ENCODE peak calls at places on chromosomes 1 and 21, in five cellular contexts. One of them, this sample, is unnamed.

GRCh38 chr21:32806810-32807386 is 35.3 kb upstream of the PAXBP1 start:
- DNase-seq in GM12878: no peak
- DNase-seq in H1: no peak
- DNase-seq in NT2/D1: no peak
- DNase-seq in HepG2: no peak
- DNase-seq in this sample: no peak

GRCh38 chr1:225694151-225694603 is 41.3 kb upstream of the ENAH start:
- DNase-seq in HepG2: peak
- DNase-seq in GM12878: no peak
- DNase-seq in NT2/D1: no peak
- DNase-seq in H1: no peak
- DNase-seq in this sample: no peak

GRCh38 chr1:58608297-58608696 is 31.2 kb upstream of the TACSTD2 start:
- DNase-seq in HepG2: no peak
- DNase-seq in H1: no peak
- DNase-seq in NT2/D1: no peak
- DNase-seq in GM12878: no peak
- DNase-seq in this sample: no peak

GRCh38 chr1:231971397-231972233 is 345.0 kb downstream of the DISC1 start:
- DNase-seq in GM12878: no peak
- DNase-seq in HepG2: no peak
- DNase-seq in NT2/D1: no peak
- DNase-seq in H1: no peak
- DNase-seq in this sample: no peak

GRCh38 chr1:3909615-3910014 is 9.5 kb upstream of the C1orf174 start:
- DNase-seq in GM12878: no peak
- DNase-seq in HepG2: no peak
- DNase-seq in NT2/D1: no peak
- DNase-seq in H1: no peak
- DNase-seq in this sample: no peak

GRCh38 chr1:174428739-174429138 is 19.0 kb upstream of the GPR52 start:
- DNase-seq in H1: no peak
- DNase-seq in GM12878: no peak
- DNase-seq in HepG2: no peak
- DNase-seq in NT2/D1: no peak
- DNase-seq in this sample: no peak

GRCh38 chr1:154524881-154525280 is 22.7 kb upstream of the SHE start:
- DNase-seq in HepG2: no peak
- DNase-seq in H1: no peak
- DNase-seq in NT2/D1: no peak
- DNase-seq in GM12878: no peak
- DNase-seq in this sample: no peak

GRCh38 chr1:70143052-70143659 is 62.2 kb downstream of the LRRC40 start:
- DNase-seq in H1: no peak
- DNase-seq in HepG2: no peak
- DNase-seq in GM12878: no peak
- DNase-seq in NT2/D1: no peak
- DNase-seq in this sample: peak

GRCh38 chr1:111887875-111888274 is 101.6 kb downstream of the KCND3 start:
- DNase-seq in GM12878: no peak
- DNase-seq in HepG2: no peak
- DNase-seq in H1: no peak
- DNase-seq in NT2/D1: no peak
- DNase-seq in this sample: no peak

GRCh38 chr1:196114193-196114592 is 494.0 kb downstream of the KCNT2 start:
- DNase-seq in GM12878: no peak
- DNase-seq in NT2/D1: no peak
- DNase-seq in HepG2: no peak
- DNase-seq in H1: no peak
- DNase-seq in this sample: no peak

GRCh38 chr1:22018583-22019559 is 17.4 kb downstream of the CELA3A start:
- DNase-seq in H1: no peak
- DNase-seq in GM12878: peak
- DNase-seq in NT2/D1: no peak
- DNase-seq in HepG2: no peak
- DNase-seq in this sample: no peak

GRCh38 chr1:115198938-115199337 is 109.6 kb upstream of the TSPAN2 start:
- DNase-seq in HepG2: no peak
- DNase-seq in GM12878: no peak
- DNase-seq in H1: no peak
- DNase-seq in NT2/D1: no peak
- DNase-seq in this sample: no peak

GRCh38 chr1:232922475-232922874 is 27.9 kb upstream of the NTPCR start:
- DNase-seq in NT2/D1: no peak
- DNase-seq in H1: no peak
- DNase-seq in GM12878: no peak
- DNase-seq in HepG2: no peak
- DNase-seq in this sample: no peak

GRCh38 chr1:225845633-225846259 is 35.8 kb downstream of the EPHX1 start:
- DNase-seq in H1: peak
- DNase-seq in GM12878: no peak
- DNase-seq in NT2/D1: peak
- DNase-seq in HepG2: peak
- DNase-seq in this sample: peak

GRCh38 chr1:198773030-198773429 is 134.2 kb downstream of the PTPRC start:
- DNase-seq in NT2/D1: no peak
- DNase-seq in H1: no peak
- DNase-seq in GM12878: no peak
- DNase-seq in HepG2: no peak
- DNase-seq in this sample: no peak

GRCh38 chr1:228883535-228883934 is 148.3 kb downstream of the RHOU start:
- DNase-seq in NT2/D1: no peak
- DNase-seq in H1: peak
- DNase-seq in HepG2: no peak
- DNase-seq in GM12878: no peak
- DNase-seq in this sample: no peak

GRCh38 chr1:31055953-31056352 is 9.6 kb downstream of the PUM1 start:
- DNase-seq in H1: no peak
- DNase-seq in HepG2: no peak
- DNase-seq in NT2/D1: no peak
- DNase-seq in GM12878: no peak
- DNase-seq in this sample: no peak

GRCh38 chr1:39653546-39654031 is 14.1 kb upstream of the HEYL start:
- DNase-seq in GM12878: peak
- DNase-seq in NT2/D1: peak
- DNase-seq in HepG2: peak
- DNase-seq in H1: peak
- DNase-seq in this sample: peak

GRCh38 chr1:246004281-246004680 is 502.8 kb downstream of the SMYD3 start:
- DNase-seq in H1: no peak
- DNase-seq in GM12878: no peak
- DNase-seq in HepG2: no peak
- DNase-seq in NT2/D1: no peak
- DNase-seq in this sample: no peak

GRCh38 chr1:83796409-83796808 is 202.5 kb downstream of the TTLL7 start:
- DNase-seq in GM12878: no peak
- DNase-seq in HepG2: no peak
- DNase-seq in H1: no peak
- DNase-seq in NT2/D1: no peak
- DNase-seq in this sample: no peak

GRCh38 chr1:115089443-115090340 is at the start of gene TSPAN2:
- DNase-seq in NT2/D1: peak
- DNase-seq in H1: peak
- DNase-seq in GM12878: no peak
- DNase-seq in HepG2: no peak
- DNase-seq in this sample: peak

GRCh38 chr1:87399264-87399663 is 70.6 kb downstream of the LMO4 start:
- DNase-seq in HepG2: no peak
- DNase-seq in H1: no peak
- DNase-seq in NT2/D1: no peak
- DNase-seq in GM12878: no peak
- DNase-seq in this sample: no peak

GRCh38 chr1:77605246-77606026 is 77.0 kb downstream of the ZZZ3 start:
- DNase-seq in NT2/D1: no peak
- DNase-seq in H1: no peak
- DNase-seq in GM12878: no peak
- DNase-seq in HepG2: no peak
- DNase-seq in this sample: no peak

GRCh38 chr1:7262611-7263010 is 477.4 kb downstream of the CAMTA1 start:
- DNase-seq in GM12878: no peak
- DNase-seq in HepG2: no peak
- DNase-seq in H1: no peak
- DNase-seq in NT2/D1: no peak
- DNase-seq in this sample: no peak

GRCh38 chr1:230126529-230127104 is 59.6 kb downstream of the GALNT2 start:
- DNase-seq in H1: no peak
- DNase-seq in GM12878: no peak
- DNase-seq in HepG2: no peak
- DNase-seq in NT2/D1: no peak
- DNase-seq in this sample: no peak

GRCh38 chr1:204927673-204928641 is 57.3 kb downstream of the NFASC start:
- DNase-seq in HepG2: no peak
- DNase-seq in GM12878: no peak
- DNase-seq in NT2/D1: no peak
- DNase-seq in H1: peak
- DNase-seq in this sample: no peak

GRCh38 chr1:19344831-19345230 is 32.7 kb downstream of the SLC66A1 start:
- DNase-seq in HepG2: no peak
- DNase-seq in NT2/D1: no peak
- DNase-seq in GM12878: no peak
- DNase-seq in H1: no peak
- DNase-seq in this sample: no peak

GRCh38 chr1:10561497-10561896 is 86.7 kb downstream of the PEX14 start:
- DNase-seq in HepG2: no peak
- DNase-seq in H1: no peak
- DNase-seq in NT2/D1: no peak
- DNase-seq in GM12878: no peak
- DNase-seq in this sample: no peak

GRCh38 chr1:244297087-244297486 is 154.6 kb downstream of the ADSS2 start:
- DNase-seq in GM12878: no peak
- DNase-seq in NT2/D1: no peak
- DNase-seq in HepG2: no peak
- DNase-seq in H1: no peak
- DNase-seq in this sample: no peak

GRCh38 chr21:40339050-40339449 is 471.8 kb downstream of the PCP4 start:
- DNase-seq in NT2/D1: no peak
- DNase-seq in GM12878: no peak
- DNase-seq in HepG2: no peak
- DNase-seq in H1: no peak
- DNase-seq in this sample: no peak

GRCh38 chr1:172321429-172321828 is 99.1 kb upstream of the C1orf105 start:
- DNase-seq in H1: no peak
- DNase-seq in HepG2: no peak
- DNase-seq in NT2/D1: no peak
- DNase-seq in GM12878: no peak
- DNase-seq in this sample: no peak

DNA sequence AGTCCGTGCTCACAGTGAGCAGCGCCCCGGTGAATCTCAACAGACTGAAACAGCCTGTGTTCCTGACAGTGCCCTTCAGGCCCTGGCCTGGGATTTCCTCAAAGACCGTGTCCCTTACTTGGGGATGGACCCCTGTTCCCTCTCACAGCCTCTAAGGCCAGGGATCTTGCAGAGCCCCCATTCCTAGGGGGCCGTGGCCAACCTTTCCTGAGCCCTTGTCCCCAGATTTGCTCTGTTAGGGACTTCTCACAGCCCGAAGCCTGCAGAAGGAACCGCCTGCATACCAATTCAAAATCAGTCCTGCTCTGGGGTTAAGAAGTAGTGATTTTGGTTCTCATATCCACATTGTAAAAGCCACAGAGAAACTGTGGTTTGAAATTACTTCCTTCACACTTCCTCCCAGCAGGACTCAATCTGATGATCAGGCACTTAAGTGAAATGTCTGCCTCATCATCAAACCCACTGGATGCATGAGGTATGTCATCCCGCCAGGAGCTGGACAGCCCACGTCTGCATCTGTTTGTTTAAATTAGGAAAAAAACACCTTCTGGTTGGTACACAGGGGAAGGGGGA is 14.9 kb downstream of the ABCA4 start:
- DNase-seq in H1: no peak
- DNase-seq in HepG2: no peak
- DNase-seq in NT2/D1: no peak
- DNase-seq in GM12878: no peak
- DNase-seq in this sample: no peak
- TF ChIP-seq SUZ12 in H1: no peak
- TF ChIP-seq SUZ12 in HepG2: no peak
- TF ChIP-seq SUZ12 in NT2/D1: no peak
- TF ChIP-seq SUZ12 in GM12878: no peak
- TF ChIP-seq SUZ12 in this sample: no peak

GRCh38 chr1:94047914-94048313 is 73.0 kb downstream of the ABCA4 start:
- DNase-seq in HepG2: no peak
- DNase-seq in NT2/D1: no peak
- DNase-seq in GM12878: no peak
- DNase-seq in H1: no peak
- DNase-seq in this sample: no peak
- TF ChIP-seq SUZ12 in HepG2: no peak
- TF ChIP-seq SUZ12 in NT2/D1: no peak
- TF ChIP-seq SUZ12 in GM12878: no peak
- TF ChIP-seq SUZ12 in H1: no peak
- TF ChIP-seq SUZ12 in this sample: no peak

DNA sequence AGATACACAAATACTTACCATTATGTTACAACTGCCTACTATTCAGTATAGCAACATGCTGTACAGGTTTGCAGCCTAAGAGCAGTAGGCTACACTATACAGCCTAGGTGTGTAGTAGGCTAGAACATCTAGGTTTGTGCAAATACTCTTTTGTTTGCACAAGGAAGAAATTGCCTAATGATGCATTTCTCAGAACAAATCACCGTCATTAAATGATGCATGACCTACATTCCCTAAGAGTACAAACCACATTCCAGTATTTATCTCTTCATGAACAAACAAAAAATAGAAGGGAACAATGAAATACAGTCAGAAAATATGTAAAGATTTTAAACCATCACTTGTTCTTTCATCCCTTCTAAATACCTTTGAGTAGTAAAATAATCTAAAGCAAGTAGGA is 109.7 kb upstream of the HP1BP3 start:
- DNase-seq in H1: no peak
- DNase-seq in GM12878: no peak
- DNase-seq in NT2/D1: no peak
- DNase-seq in HepG2: peak
- DNase-seq in this sample: no peak
- TF ChIP-seq SUZ12 in H1: no peak
- TF ChIP-seq SUZ12 in GM12878: no peak
- TF ChIP-seq SUZ12 in NT2/D1: no peak
- TF ChIP-seq SUZ12 in HepG2: no peak
- TF ChIP-seq SUZ12 in this sample: no peak

DNA sequence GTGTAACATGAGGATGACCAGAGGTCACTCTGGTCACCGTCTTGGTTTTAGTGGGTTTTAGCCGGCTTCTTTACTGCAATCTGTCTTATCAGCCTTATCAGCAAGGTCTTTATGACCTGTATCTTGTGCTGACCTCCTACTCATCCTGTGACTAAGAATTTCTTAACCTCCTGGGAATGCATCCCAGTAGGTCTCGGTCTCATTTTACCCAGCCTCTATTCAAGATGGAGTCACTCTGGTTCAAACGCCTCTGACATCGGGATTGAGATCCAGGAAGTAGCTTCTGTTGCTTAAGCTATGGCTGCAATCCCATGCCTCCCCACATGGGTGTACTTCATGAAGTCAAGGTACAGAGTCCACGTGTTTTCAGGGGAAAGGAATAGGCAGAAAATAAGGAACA is 19.9 kb downstream of the FMN2 start:
- DNase-seq in NT2/D1: no peak
- DNase-seq in HepG2: no peak
- DNase-seq in H1: no peak
- DNase-seq in GM12878: no peak
- DNase-seq in this sample: no peak
- TF ChIP-seq SUZ12 in NT2/D1: no peak
- TF ChIP-seq SUZ12 in HepG2: no peak
- TF ChIP-seq SUZ12 in H1: no peak
- TF ChIP-seq SUZ12 in GM12878: no peak
- TF ChIP-seq SUZ12 in this sample: no peak

GRCh38 chr1:32448773-32449456 is 16.0 kb upstream of the ZBTB8B start:
- DNase-seq in H1: peak
- DNase-seq in GM12878: no peak
- DNase-seq in NT2/D1: peak
- DNase-seq in HepG2: peak
- DNase-seq in this sample: peak
- TF ChIP-seq SUZ12 in H1: no peak
- TF ChIP-seq SUZ12 in GM12878: no peak
- TF ChIP-seq SUZ12 in NT2/D1: no peak
- TF ChIP-seq SUZ12 in HepG2: no peak
- TF ChIP-seq SUZ12 in this sample: no peak